ENCODE peak calls at places on chromosomes 3 and 15, in four cellular contexts. W, I, D and O are unnamed samples.

GRCh38 chr3:112002458-112002971 is 3.8 kb downstream of the TAGLN3 start:
- DNase-seq in I (no peak), D (no peak), W (no peak), O (no peak)

GRCh38 chr15:80937718-80938117 is 51.9 kb downstream of the MESD start:
- DNase-seq in W (no peak), D (no peak), I (no peak), O (no peak)

GRCh38 chr15:39704684-39705083 is 78.0 kb downstream of the FSIP1 start:
- DNase-seq in D (peak), I (no peak), W (peak), O (no peak)

GRCh38 chr3:3800685-3801509 is 1.7 kb downstream of the LRRN1 start:
- DNase-seq in D (no peak), W (no peak), I (peak), O (peak)

GRCh38 chr3:77939726-77940125 is 899.8 kb downstream of the ROBO2 start:
- DNase-seq in W (no peak), D (peak), I (no peak), O (no peak)

GRCh38 chr3:156300929-156301806 is 180.8 kb downstream of the KCNAB1 start:
- DNase-seq in W (peak), D (no peak), I (no peak), O (no peak)

GRCh38 chr3:153370680-153371079 is 208.7 kb downstream of the RAP2B start:
- DNase-seq in I (no peak), W (no peak), D (no peak), O (no peak)

GRCh38 chr3:25246921-25247320 is 181.1 kb upstream of the RARB start:
- DNase-seq in D (no peak), W (no peak), I (peak), O (no peak)

GRCh38 chr15:100692259-100692658 is 89.9 kb downstream of the ASB7 start:
- DNase-seq in D (peak), W (peak), I (no peak), O (no peak)

GRCh38 chr3:8519774-8520448 is 18.3 kb downstream of the LMCD1 start:
- DNase-seq in I (no peak), D (no peak), W (no peak), O (no peak)

GRCh38 chr3:168186293-168186983 is 90.7 kb upstream of the GOLIM4 start:
- DNase-seq in W (no peak), I (no peak), D (no peak), O (no peak)

GRCh38 chr15:101037090-101037830 is 118.1 kb downstream of the LRRK1 start:
- DNase-seq in W (no peak), D (no peak), I (no peak), O (peak)

GRCh38 chr3:43138488-43139231 is 32.8 kb upstream of the POMGNT2 start:
- DNase-seq in W (no peak), I (no peak), D (no peak), O (no peak)

GRCh38 chr3:95670765-95671164 is 1143.6 kb upstream of the EPHA6 start:
- DNase-seq in W (no peak), I (no peak), D (no peak), O (no peak)

GRCh38 chr3:142898346-142899213 is 9.7 kb upstream of the PCOLCE2 start:
- DNase-seq in W (no peak), D (no peak), I (no peak), O (no peak)

GRCh38 chr3:47259114-47259513 is 23.5 kb downstream of the KIF9 start:
- DNase-seq in W (no peak), D (no peak), I (no peak), O (no peak)

GRCh38 chr3:138912237-138912636 is 34.7 kb downstream of the FOXL2 start:
- DNase-seq in D (no peak), I (no peak), W (no peak), O (no peak)

GRCh38 chr3:138909904-138910303 is 37.0 kb downstream of the FOXL2 start:
- DNase-seq in I (no peak), D (no peak), W (no peak), O (no peak)

GRCh38 chr3:138911621-138912020 is 35.3 kb downstream of the FOXL2 start:
- DNase-seq in D (no peak), I (no peak), W (no peak), O (no peak)

GRCh38 chr3:138907541-138907940 is 39.4 kb downstream of the FOXL2 start:
- DNase-seq in I (no peak), W (no peak), D (no peak), O (no peak)

GRCh38 chr3:138908815-138909214 is 38.1 kb downstream of the FOXL2 start:
- DNase-seq in D (no peak), I (no peak), W (no peak), O (no peak)
- TF ChIP-seq CTCF in D (no peak), I (no peak), W (no peak), O (no peak)

DNA sequence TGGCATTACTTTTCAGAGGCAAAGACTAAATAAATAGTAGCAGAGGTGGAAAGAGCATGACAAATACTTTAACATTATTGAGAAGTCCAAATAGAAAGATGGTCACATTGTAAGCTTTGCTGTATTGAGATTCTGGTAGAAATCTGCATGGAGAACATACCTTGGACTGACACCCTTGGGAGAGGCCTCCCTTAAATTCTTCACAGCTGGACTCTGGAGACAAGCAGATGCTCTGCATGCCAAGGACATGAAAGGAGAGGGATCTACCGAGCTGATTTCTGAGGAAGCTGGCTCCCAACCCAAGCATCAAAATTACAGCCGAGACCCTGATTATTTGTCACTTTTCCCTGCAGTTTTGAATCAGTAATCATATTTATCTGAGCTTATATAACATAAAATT is 212.5 kb upstream of the COL8A1 start:
- DNase-seq in W (no peak), I (no peak), D (no peak), O (no peak)
- TF ChIP-seq CTCF in W (no peak), I (no peak), D (no peak), O (no peak)

GRCh38 chr3:49327485-49327884 is 12.4 kb downstream of the USP4 start:
- DNase-seq in W (no peak), D (peak), I (no peak), O (no peak)
- TF ChIP-seq CTCF in W (peak), D (peak), I (peak), O (peak)

DNA sequence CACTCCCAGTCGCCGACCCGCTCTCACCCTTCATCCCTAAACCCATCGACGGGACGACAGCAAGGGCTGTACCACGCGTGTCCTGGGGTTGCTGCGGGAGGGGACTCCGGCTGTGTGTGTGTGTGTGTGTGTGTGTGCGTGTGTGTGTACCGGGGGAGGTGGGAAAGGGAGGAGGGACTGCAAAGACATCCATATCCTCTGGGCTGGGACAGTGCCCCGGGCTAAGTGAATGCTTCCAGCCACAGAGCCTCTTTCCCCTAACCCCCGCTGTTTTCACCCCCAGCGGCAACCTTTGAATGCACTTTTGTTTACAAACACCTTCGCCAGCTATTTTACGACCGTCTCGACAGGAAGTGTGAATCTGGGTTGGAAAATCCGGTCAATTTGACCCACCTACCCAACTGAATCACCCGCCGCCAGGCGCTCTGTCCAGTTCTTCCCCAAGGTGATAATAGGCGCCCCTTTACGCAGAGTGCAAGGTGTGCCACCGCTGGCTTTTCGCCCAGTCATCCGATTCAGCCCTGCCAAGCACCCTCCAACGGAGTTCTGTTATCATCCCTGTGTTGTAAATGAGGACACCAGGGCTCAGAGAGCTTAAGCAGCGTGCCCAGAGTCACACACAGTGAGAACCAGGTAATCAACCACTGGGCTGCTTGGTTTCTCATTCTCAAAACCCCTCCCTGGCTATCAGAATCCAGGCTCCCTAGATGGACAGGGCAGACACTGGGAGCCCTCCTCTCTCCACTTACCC is 719 bp upstream of the AMOTL2 start:
- DNase-seq in I (peak), D (no peak), W (no peak), O (no peak)
- TF ChIP-seq CTCF in I (no peak), D (no peak), W (no peak), O (no peak)

GRCh38 chr3:154548341-154548740 is 118.4 kb upstream of the GPR149 start:
- DNase-seq in W (no peak), D (no peak), I (no peak), O (no peak)

GRCh38 chr3:154549391-154549790 is 119.4 kb upstream of the GPR149 start:
- DNase-seq in W (no peak), D (no peak), I (no peak), O (no peak)

GRCh38 chr3:154552338-154552737 is 122.3 kb upstream of the GPR149 start:
- DNase-seq in W (no peak), D (no peak), I (no peak), O (no peak)
- TF ChIP-seq CTCF in W (no peak), D (no peak), I (no peak), O (no peak)

DNA sequence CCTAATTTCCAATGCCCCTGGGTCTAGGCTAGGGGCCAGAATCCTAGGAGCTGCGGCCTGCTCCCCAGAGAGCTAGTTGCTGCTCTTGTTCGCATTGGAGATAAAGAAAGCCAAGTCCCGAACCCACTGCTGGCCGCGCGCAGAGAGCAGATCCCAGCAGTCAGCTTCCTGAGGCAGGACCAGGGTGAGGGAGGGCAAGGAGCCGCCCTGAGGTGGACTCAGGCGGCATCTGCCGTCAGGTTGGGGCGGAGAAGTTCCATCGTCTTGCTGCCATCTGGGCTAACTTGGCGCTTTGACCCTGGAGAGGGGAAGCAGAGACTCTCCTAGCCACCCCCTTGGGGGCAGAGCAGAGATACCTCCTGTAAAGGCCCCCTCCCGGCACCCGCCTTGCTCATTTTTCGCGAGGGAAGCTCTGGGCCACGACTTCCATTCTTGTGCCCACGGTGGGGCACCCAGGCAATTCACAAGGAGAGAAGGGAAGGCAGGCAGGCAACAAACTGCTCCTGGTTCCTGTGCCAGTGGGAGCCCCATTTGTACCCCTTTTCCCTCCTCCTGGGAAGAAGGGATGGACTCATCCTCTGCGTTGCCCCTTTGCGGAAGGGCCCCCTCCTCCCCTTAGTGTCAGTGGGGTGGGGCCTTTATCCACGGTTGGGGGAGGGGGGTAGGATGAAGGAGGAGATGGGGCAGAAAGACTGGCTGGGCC is 640 bp downstream of the ZIC4 start:
- DNase-seq in D (no peak), I (peak), W (no peak), O (no peak)
- TF ChIP-seq CTCF in D (no peak), I (no peak), W (no peak), O (no peak)

DNA sequence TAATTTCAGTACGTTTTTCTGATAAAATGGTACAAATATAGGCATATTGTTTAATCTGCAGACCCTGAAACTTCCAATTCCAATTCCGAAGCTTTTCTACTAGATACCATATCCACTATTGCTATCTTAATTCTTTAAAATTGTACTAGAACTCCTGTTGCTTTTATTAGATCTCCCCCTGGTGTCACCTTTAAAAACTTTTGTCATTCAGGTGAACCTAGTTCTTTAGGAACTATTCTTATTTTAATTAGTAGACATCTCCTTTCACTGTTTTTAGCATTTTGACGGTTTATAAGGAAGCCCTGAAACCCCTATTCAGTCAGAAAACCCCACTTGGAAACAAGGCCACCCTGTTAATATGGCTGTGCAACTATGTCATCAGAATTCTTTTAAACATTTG is 22.3 kb downstream of the C2CD4B start:
- DNase-seq in I (no peak), D (peak), W (no peak), O (no peak)
- TF ChIP-seq CTCF in I (no peak), D (peak), W (no peak), O (no peak)

DNA sequence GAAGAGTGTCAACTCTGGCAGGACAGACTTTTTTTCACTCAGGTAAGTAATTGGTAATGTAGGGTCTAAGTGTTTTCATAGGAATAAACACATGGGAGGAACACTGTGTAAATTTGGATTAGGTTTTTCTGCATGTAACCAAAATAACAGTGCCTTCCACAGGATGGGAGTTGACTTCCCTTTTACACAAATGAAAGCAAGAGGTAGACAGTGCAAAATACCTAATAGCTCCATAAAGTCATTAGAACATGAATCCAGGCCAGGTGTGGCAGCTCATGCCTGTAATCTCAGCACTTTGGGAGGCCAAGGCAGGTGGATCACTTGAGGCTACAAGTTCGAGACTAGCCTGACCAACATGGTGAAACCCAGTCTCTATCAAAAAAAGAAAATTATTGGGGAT is 25.5 kb upstream of the MYO1E start:
- DNase-seq in I (no peak), W (no peak), D (no peak), O (no peak)
- TF ChIP-seq CTCF in I (no peak), W (no peak), D (no peak), O (no peak)